ENCODE peak calls at places on chromosome 11, in ten cellular contexts. One of them, this sample, is unnamed.

GRCh38 chr11:709109-709997 is 3.3 kb downstream of the EPS8L2 start:
- DNase-seq in IMR-90: no peak
- DNase-seq in globus pallidus: no peak
- DNase-seq in H54: no peak
- DNase-seq in activated naive CD8-positive, alpha-beta T cell treated with anti-CD3 and anti-CD28 coated beads, Interleukin-2, amount 10 ng/mL, durations not matched to agents 7 days and 5 days: no peak
- DNase-seq in OCI-LY7: no peak
- DNase-seq in stimulated activated CD8-positive, alpha-beta memory T cell treated with anti-CD3 and anti-CD28 coated beads, Interleukin-15, amount 100 ng/mL, for 4 hours: no peak
- DNase-seq in hypothalamus: no peak
- DNase-seq in NCI-H1436: no peak
- DNase-seq in AG08395: no peak
- DNase-seq in this sample: no peak

GRCh38 chr11:123183391-123184099 is 11.5 kb downstream of the CLMP start:
- DNase-seq in globus pallidus: no peak
- DNase-seq in activated naive CD8-positive, alpha-beta T cell treated with anti-CD3 and anti-CD28 coated beads, Interleukin-2, amount 10 ng/mL, durations not matched to agents 7 days and 5 days: no peak
- DNase-seq in IMR-90: no peak
- DNase-seq in AG08395: no peak
- DNase-seq in OCI-LY7: no peak
- DNase-seq in NCI-H1436: no peak
- DNase-seq in H54: no peak
- DNase-seq in stimulated activated CD8-positive, alpha-beta memory T cell treated with anti-CD3 and anti-CD28 coated beads, Interleukin-15, amount 100 ng/mL, for 4 hours: no peak
- DNase-seq in hypothalamus: no peak
- DNase-seq in this sample: no peak

GRCh38 chr11:71999360-71999759 is 651 bp downstream of the IL18BP start:
- DNase-seq in activated naive CD8-positive, alpha-beta T cell treated with anti-CD3 and anti-CD28 coated beads, Interleukin-2, amount 10 ng/mL, durations not matched to agents 7 days and 5 days: no peak
- DNase-seq in stimulated activated CD8-positive, alpha-beta memory T cell treated with anti-CD3 and anti-CD28 coated beads, Interleukin-15, amount 100 ng/mL, for 4 hours: no peak
- DNase-seq in AG08395: peak
- DNase-seq in IMR-90: peak
- DNase-seq in globus pallidus: no peak
- DNase-seq in NCI-H1436: no peak
- DNase-seq in OCI-LY7: no peak
- DNase-seq in hypothalamus: no peak
- DNase-seq in H54: no peak
- DNase-seq in this sample: no peak

GRCh38 chr11:76918941-76919386 is 58.2 kb downstream of the ACER3 start:
- DNase-seq in activated naive CD8-positive, alpha-beta T cell treated with anti-CD3 and anti-CD28 coated beads, Interleukin-2, amount 10 ng/mL, durations not matched to agents 7 days and 5 days: no peak
- DNase-seq in OCI-LY7: peak
- DNase-seq in IMR-90: peak
- DNase-seq in AG08395: peak
- DNase-seq in stimulated activated CD8-positive, alpha-beta memory T cell treated with anti-CD3 and anti-CD28 coated beads, Interleukin-15, amount 100 ng/mL, for 4 hours: no peak
- DNase-seq in NCI-H1436: peak
- DNase-seq in hypothalamus: no peak
- DNase-seq in globus pallidus: peak
- DNase-seq in H54: peak
- DNase-seq in this sample: no peak

GRCh38 chr11:112162761-112163669 is 879 bp downstream of the IL18 start:
- DNase-seq in AG08395: no peak
- DNase-seq in H54: no peak
- DNase-seq in NCI-H1436: no peak
- DNase-seq in globus pallidus: no peak
- DNase-seq in hypothalamus: no peak
- DNase-seq in activated naive CD8-positive, alpha-beta T cell treated with anti-CD3 and anti-CD28 coated beads, Interleukin-2, amount 10 ng/mL, durations not matched to agents 7 days and 5 days: no peak
- DNase-seq in IMR-90: peak
- DNase-seq in stimulated activated CD8-positive, alpha-beta memory T cell treated with anti-CD3 and anti-CD28 coated beads, Interleukin-15, amount 100 ng/mL, for 4 hours: no peak
- DNase-seq in OCI-LY7: no peak
- DNase-seq in this sample: no peak

GRCh38 chr11:65493367-65494176 is 5.3 kb upstream of the MALAT1 start:
- DNase-seq in OCI-LY7: no peak
- DNase-seq in H54: no peak
- DNase-seq in NCI-H1436: no peak
- DNase-seq in AG08395: peak
- DNase-seq in IMR-90: peak
- DNase-seq in globus pallidus: no peak
- DNase-seq in stimulated activated CD8-positive, alpha-beta memory T cell treated with anti-CD3 and anti-CD28 coated beads, Interleukin-15, amount 100 ng/mL, for 4 hours: no peak
- DNase-seq in activated naive CD8-positive, alpha-beta T cell treated with anti-CD3 and anti-CD28 coated beads, Interleukin-2, amount 10 ng/mL, durations not matched to agents 7 days and 5 days: no peak
- DNase-seq in hypothalamus: peak
- DNase-seq in this sample: no peak

GRCh38 chr11:12961615-12962014 is 47.5 kb upstream of the RASSF10 start:
- DNase-seq in OCI-LY7: no peak
- DNase-seq in IMR-90: peak
- DNase-seq in activated naive CD8-positive, alpha-beta T cell treated with anti-CD3 and anti-CD28 coated beads, Interleukin-2, amount 10 ng/mL, durations not matched to agents 7 days and 5 days: no peak
- DNase-seq in AG08395: peak
- DNase-seq in globus pallidus: no peak
- DNase-seq in hypothalamus: no peak
- DNase-seq in H54: no peak
- DNase-seq in NCI-H1436: no peak
- DNase-seq in stimulated activated CD8-positive, alpha-beta memory T cell treated with anti-CD3 and anti-CD28 coated beads, Interleukin-15, amount 100 ng/mL, for 4 hours: no peak
- DNase-seq in this sample: no peak

GRCh38 chr11:37942081-37942480 is 1344.0 kb upstream of the RAG2 start:
- DNase-seq in stimulated activated CD8-positive, alpha-beta memory T cell treated with anti-CD3 and anti-CD28 coated beads, Interleukin-15, amount 100 ng/mL, for 4 hours: no peak
- DNase-seq in IMR-90: no peak
- DNase-seq in NCI-H1436: no peak
- DNase-seq in globus pallidus: no peak
- DNase-seq in H54: no peak
- DNase-seq in hypothalamus: no peak
- DNase-seq in AG08395: no peak
- DNase-seq in OCI-LY7: no peak
- DNase-seq in activated naive CD8-positive, alpha-beta T cell treated with anti-CD3 and anti-CD28 coated beads, Interleukin-2, amount 10 ng/mL, durations not matched to agents 7 days and 5 days: no peak
- DNase-seq in this sample: no peak

GRCh38 chr11:843818-844692 is 1.4 kb downstream of the TSPAN4 start:
- DNase-seq in OCI-LY7: no peak
- DNase-seq in NCI-H1436: no peak
- DNase-seq in activated naive CD8-positive, alpha-beta T cell treated with anti-CD3 and anti-CD28 coated beads, Interleukin-2, amount 10 ng/mL, durations not matched to agents 7 days and 5 days: no peak
- DNase-seq in H54: peak
- DNase-seq in globus pallidus: no peak
- DNase-seq in IMR-90: peak
- DNase-seq in hypothalamus: peak
- DNase-seq in stimulated activated CD8-positive, alpha-beta memory T cell treated with anti-CD3 and anti-CD28 coated beads, Interleukin-15, amount 100 ng/mL, for 4 hours: no peak
- DNase-seq in AG08395: peak
- DNase-seq in this sample: no peak

GRCh38 chr11:79076526-79077115 is 364.2 kb downstream of the TENM4 start:
- DNase-seq in hypothalamus: peak
- DNase-seq in NCI-H1436: peak
- DNase-seq in IMR-90: no peak
- DNase-seq in activated naive CD8-positive, alpha-beta T cell treated with anti-CD3 and anti-CD28 coated beads, Interleukin-2, amount 10 ng/mL, durations not matched to agents 7 days and 5 days: no peak
- DNase-seq in stimulated activated CD8-positive, alpha-beta memory T cell treated with anti-CD3 and anti-CD28 coated beads, Interleukin-15, amount 100 ng/mL, for 4 hours: no peak
- DNase-seq in H54: peak
- DNase-seq in AG08395: peak
- DNase-seq in globus pallidus: no peak
- DNase-seq in OCI-LY7: peak
- DNase-seq in this sample: no peak

GRCh38 chr11:86699036-86699791 is 26.8 kb upstream of the ME3 start:
- DNase-seq in H54: no peak
- DNase-seq in stimulated activated CD8-positive, alpha-beta memory T cell treated with anti-CD3 and anti-CD28 coated beads, Interleukin-15, amount 100 ng/mL, for 4 hours: no peak
- DNase-seq in NCI-H1436: no peak
- DNase-seq in AG08395: no peak
- DNase-seq in OCI-LY7: no peak
- DNase-seq in IMR-90: peak
- DNase-seq in globus pallidus: no peak
- DNase-seq in hypothalamus: no peak
- DNase-seq in activated naive CD8-positive, alpha-beta T cell treated with anti-CD3 and anti-CD28 coated beads, Interleukin-2, amount 10 ng/mL, durations not matched to agents 7 days and 5 days: no peak
- DNase-seq in this sample: no peak

GRCh38 chr11:106585061-106585460 is 433.2 kb downstream of the GUCY1A2 start:
- DNase-seq in NCI-H1436: no peak
- DNase-seq in hypothalamus: no peak
- DNase-seq in globus pallidus: no peak
- DNase-seq in stimulated activated CD8-positive, alpha-beta memory T cell treated with anti-CD3 and anti-CD28 coated beads, Interleukin-15, amount 100 ng/mL, for 4 hours: no peak
- DNase-seq in AG08395: peak
- DNase-seq in IMR-90: peak
- DNase-seq in H54: no peak
- DNase-seq in activated naive CD8-positive, alpha-beta T cell treated with anti-CD3 and anti-CD28 coated beads, Interleukin-2, amount 10 ng/mL, durations not matched to agents 7 days and 5 days: no peak
- DNase-seq in OCI-LY7: no peak
- DNase-seq in this sample: no peak